ENCODE peak calls at places on chromosomes 13 and 19, in nine cellular contexts. J, K, L, C, I, G, Z, R and N are unnamed samples.

GRCh38 chr19:39372047-39372802 is 18.7 kb downstream of the PAF1 start:
- DNase-seq in J (no peak), K (peak; percentile 86), L (peak; percentile 52), C (peak; percentile 86), I (peak; percentile 93), G (peak; percentile 82), Z (no peak), R (peak; percentile 84), N (peak; percentile 60)

GRCh38 chr19:39506944-39507714 is 7.8 kb upstream of the SELENOV start:
- DNase-seq in J (no peak), K (peak; percentile 81), L (no peak), C (no peak), I (peak; percentile 67), G (no peak), Z (peak; percentile 91), R (no peak), N (no peak)

GRCh38 chr19:47779524-47780214 is 1.2 kb downstream of the SELENOW start:
- DNase-seq in J (no peak), K (peak; percentile 43), L (peak; percentile 58), C (peak; percentile 87), I (no peak), G (peak; percentile 86), Z (no peak), R (peak; percentile 95), N (peak; percentile 52)

GRCh38 chr13:86446311-86446710 is 647.1 kb upstream of the SLITRK6 start:
- DNase-seq in J (no peak), K (peak; percentile 15), L (no peak), C (no peak), I (peak; percentile 13), G (no peak), Z (peak; percentile 78), R (peak; percentile 9), N (no peak)

GRCh38 chr13:97413694-97414093 is 20.3 kb upstream of the RAP2A start:
- DNase-seq in J (no peak), K (no peak), L (no peak), C (no peak), I (no peak), G (no peak), Z (no peak), R (no peak), N (no peak)

GRCh38 chr19:35903550-35904179 is 1.3 kb downstream of the HCST start:
- DNase-seq in J (peak; percentile 84), K (peak; percentile 75), L (peak; percentile 77), C (peak; percentile 72), I (peak; percentile 73), G (peak; percentile 80), Z (peak; percentile 92), R (peak; percentile 57), N (no peak)

GRCh38 chr19:56839665-56840451 is 668 bp downstream of the PEG3 start:
- DNase-seq in J (no peak), K (peak; percentile 98), L (peak; percentile 61), C (peak; percentile 95), I (no peak), G (peak; percentile 93), Z (no peak), R (peak; percentile 83), N (peak; percentile 94)

GRCh38 chr19:3699741-3700241 is 477 bp downstream of the PIP5K1C start:
- DNase-seq in J (no peak), K (no peak), L (no peak), C (no peak), I (no peak), G (peak; percentile 24), Z (no peak), R (no peak), N (no peak)

GRCh38 chr19:46480409-46480808 is 9.0 kb upstream of the PNMA8A start:
- DNase-seq in J (no peak), K (peak; percentile 67), L (no peak), C (peak; percentile 50), I (peak; percentile 82), G (no peak), Z (peak; percentile 58), R (no peak), N (no peak)

GRCh38 chr13:50357586-50358118 is 342.4 kb downstream of the KCNRG start:
- DNase-seq in J (no peak), K (peak; percentile 41), L (peak; percentile 58), C (peak; percentile 54), I (peak; percentile 93), G (peak; percentile 39), Z (no peak), R (no peak), N (no peak)

GRCh38 chr19:11949201-11949600 is 15.6 kb upstream of the ZNF763 start:
- DNase-seq in J (no peak), K (no peak), L (no peak), C (no peak), I (peak; percentile 7), G (no peak), Z (no peak), R (no peak), N (no peak)

GRCh38 chr13:78586706-78587105 is 16.6 kb downstream of the POU4F1 start:
- DNase-seq in J (no peak), K (peak; percentile 37), L (no peak), C (no peak), I (no peak), G (no peak), Z (peak; percentile 92), R (no peak), N (no peak)

GRCh38 chr19:13053761-13054604 is 48.7 kb downstream of the LYL1 start:
- DNase-seq in J (no peak), K (peak; percentile 96), L (peak; percentile 89), C (peak; percentile 95), I (peak; percentile 96), G (peak; percentile 94), Z (peak; percentile 71), R (peak; percentile 69), N (no peak)

DNA sequence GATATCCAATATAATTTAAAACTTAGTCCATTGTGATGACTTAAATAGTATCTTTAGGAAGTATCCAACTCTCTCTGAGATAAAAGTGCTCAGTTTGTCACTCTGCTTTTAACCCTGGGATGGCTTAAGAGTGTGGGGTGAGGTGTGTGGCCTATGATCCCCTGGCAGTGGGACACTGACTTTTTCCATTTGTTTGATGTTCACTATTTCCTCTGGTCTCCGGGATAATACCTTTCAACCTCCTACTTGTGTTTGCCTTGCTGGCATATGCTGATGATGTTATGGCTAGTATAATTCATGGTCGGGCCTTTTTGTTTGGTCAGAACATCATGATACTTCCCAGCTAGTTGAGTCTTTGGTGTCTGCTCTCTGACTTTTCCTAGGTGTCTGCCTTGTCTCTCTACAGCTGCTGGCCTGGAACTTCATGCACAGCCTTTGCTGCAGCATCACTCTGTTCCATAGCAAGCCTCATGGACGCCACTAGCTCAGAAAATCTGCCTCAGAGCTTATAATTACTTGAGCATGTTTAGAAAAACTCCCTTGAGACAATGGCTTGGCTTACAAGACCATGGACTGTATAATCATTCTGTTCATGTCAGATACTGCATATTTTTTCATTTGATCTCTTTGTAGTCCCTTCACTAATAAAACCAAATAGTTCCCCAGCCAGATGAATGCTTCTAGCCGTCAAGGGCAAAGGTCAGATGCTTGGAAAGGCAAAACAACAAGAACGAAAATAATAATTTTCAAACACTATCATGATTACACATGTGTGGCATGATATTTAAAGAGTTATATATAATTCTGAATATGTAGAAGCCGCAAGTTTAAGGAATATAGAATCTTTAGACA is 75.2 kb downstream of the WDFY2 start:
- DNase-seq in J (no peak), K (no peak), L (no peak), C (no peak), I (no peak), G (no peak), Z (no peak), R (no peak), N (no peak)
- H3K4me1 ChIP-seq in J (no peaks in the 10 kb centered on the region), K (peaks cover 2% of the 10 kb centered on the region), L (peaks cover 8% of the 10 kb centered on the region), C (peaks cover 9% of the 10 kb centered on the region), I (peaks cover 5% of the 10 kb centered on the region), G (no peaks in the 10 kb centered on the region), Z (no peaks in the 10 kb centered on the region), R (no peaks in the 10 kb centered on the region), N (no peaks in the 10 kb centered on the region)

GRCh38 chr19:10432736-10433130 is 12.4 kb downstream of the PDE4A start:
- DNase-seq in J (no peak), K (no peak), L (peak; percentile 64), C (no peak), I (no peak), G (no peak), Z (no peak), R (peak; percentile 95), N (no peak)

GRCh38 chr19:10430505-10431253 is 10.3 kb downstream of the PDE4A start:
- DNase-seq in J (no peak), K (no peak), L (peak; percentile 77), C (peak; percentile 40), I (peak; percentile 37), G (peak; percentile 80), Z (peak; percentile 72), R (no peak), N (no peak)

GRCh38 chr19:10433131-10433536 is 12.8 kb downstream of the PDE4A start:
- DNase-seq in J (no peak), K (no peak), L (peak; percentile 39), C (no peak), I (no peak), G (no peak), Z (no peak), R (peak; percentile 79), N (no peak)

GRCh38 chr19:10431254-10431942 is 11.1 kb downstream of the PDE4A start:
- DNase-seq in J (peak; percentile 55), K (no peak), L (peak; percentile 44), C (no peak), I (no peak), G (peak; percentile 27), Z (peak; percentile 70), R (peak; percentile 62), N (no peak)

DNA sequence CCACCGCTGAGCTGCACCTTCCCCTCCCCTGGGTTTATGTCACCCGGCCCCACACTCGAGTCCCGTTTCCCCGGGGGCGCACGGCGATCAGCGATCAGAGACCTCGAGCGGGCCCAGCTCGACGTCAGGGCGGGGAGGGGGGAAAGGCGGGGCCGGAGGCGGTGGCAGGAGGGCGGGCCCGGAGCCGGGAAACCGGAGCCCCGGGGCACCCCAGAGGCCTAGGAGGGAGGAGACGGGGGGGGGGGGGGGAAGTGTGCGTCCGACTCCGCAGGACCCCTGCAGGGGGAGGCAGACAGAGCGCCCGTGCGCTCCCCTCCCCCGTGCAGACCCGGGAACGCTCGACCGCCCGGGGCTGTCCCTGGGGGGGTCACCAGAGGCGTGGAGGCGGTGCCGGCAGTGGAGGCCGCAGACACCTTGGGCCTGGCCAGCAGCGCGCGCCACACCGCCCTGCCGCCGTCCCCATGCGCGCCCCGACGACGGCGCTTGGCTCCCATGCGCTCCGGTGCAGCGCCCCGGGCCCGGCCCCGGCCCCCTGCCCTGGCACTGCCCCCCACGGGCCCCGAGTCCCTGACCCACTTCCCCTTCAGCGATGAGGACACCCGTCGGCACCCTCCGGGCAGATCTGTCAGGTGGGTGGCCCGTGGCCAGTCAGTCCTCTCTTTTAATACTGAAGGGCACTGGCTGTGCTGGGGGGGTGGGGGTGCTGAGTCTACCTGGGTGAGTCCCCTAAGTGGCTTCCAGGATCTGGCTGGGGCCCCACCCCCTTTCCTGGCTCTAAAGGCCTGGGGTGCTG is 11.8 kb downstream of the PDE4A start:
- DNase-seq in J (peak; percentile 72), K (peak; percentile 37), L (peak; percentile 78), C (peak; percentile 77), I (no peak), G (peak; percentile 80), Z (peak; percentile 85), R (peak; percentile 92), N (no peak)
- H3K4me3 ChIP-seq in J (peak overlapping the region; percentile 45), K (peak overlapping the region; percentile 57), L (peak overlapping the region; percentile 69), C (peak overlapping the region; percentile 76), I (peak overlapping the region; percentile 48), G (peak overlapping the region; percentile 72), Z (no peak overlapping the region), R (peak overlapping the region; percentile 66), N (peak overlapping the region; percentile 84)

GRCh38 chr13:40074338-40074737 is 418.9 kb downstream of the COG6 start:
- DNase-seq in J (no peak), K (no peak), L (no peak), C (no peak), I (no peak), G (no peak), Z (peak; percentile 67), R (no peak), N (no peak)
- H3K4me1 ChIP-seq in J (peaks cover 7% of the 10 kb centered on the region), K (peaks cover 5% of the 10 kb centered on the region), L (peaks cover 4% of the 10 kb centered on the region), C (peaks cover 5% of the 10 kb centered on the region), I (no peaks in the 10 kb centered on the region), G (peaks cover 5% of the 10 kb centered on the region), Z (peaks cover 10% of the 10 kb centered on the region), R (peaks cover 4% of the 10 kb centered on the region), N (no peaks in the 10 kb centered on the region)

GRCh38 chr13:112060899-112061366 is 6.0 kb upstream of the SOX1 start:
- DNase-seq in J (no peak), K (no peak), L (no peak), C (no peak), I (no peak), G (no peak), Z (peak; percentile 79), R (no peak), N (no peak)
- H3K4me3 ChIP-seq in J (no peak overlapping the region), K (no peak overlapping the region), L (no peak overlapping the region), C (no peak overlapping the region), I (no peak overlapping the region), G (no peak overlapping the region), Z (no peak overlapping the region), R (no peak overlapping the region), N (no peak overlapping the region)